ENCODE peak calls at places on chromosomes 11 and 22, in seven cellular contexts. H, S, W, B, J, I and T are unnamed samples.

GRCh38 chr22:32794449-32795213 is 6.9 kb upstream of the TIMP3 start:
- DNase-seq in H (no peak), S (peak; percentile 59), W (no peak), B (no peak), J (no peak), I (no peak), T (no peak)

GRCh38 chr22:49691256-49691655 is 136.4 kb downstream of the BRD1 start:
- DNase-seq in H (no peak), S (no peak), W (no peak), B (no peak), J (no peak), I (no peak), T (no peak)

GRCh38 chr22:28714043-28714442 is 27.6 kb downstream of the CHEK2 start:
- DNase-seq in H (no peak), S (no peak), W (no peak), B (no peak), J (no peak), I (no peak), T (no peak)

GRCh38 chr11:8018742-8019631 is 31.9 kb downstream of the EIF3F start:
- DNase-seq in H (peak; percentile 47), S (peak; percentile 67), W (peak; percentile 16), B (peak; percentile 69), J (peak; percentile 77), I (peak; percentile 76), T (no peak)

GRCh38 chr11:15091175-15091574 is 17.8 kb downstream of the CALCB start:
- DNase-seq in H (no peak), S (no peak), W (no peak), B (no peak), J (no peak), I (no peak), T (no peak)

GRCh38 chr11:103609117-103610066 is 427.0 kb upstream of the DDI1 start:
- DNase-seq in H (peak; percentile 50), S (peak; percentile 96), W (peak; percentile 82), B (no peak), J (peak; percentile 94), I (no peak), T (peak; percentile 52)

GRCh38 chr11:61158691-61159381 is 2.4 kb downstream of the VPS37C start:
- DNase-seq in H (peak; percentile 28), S (peak; percentile 82), W (peak; percentile 55), B (no peak), J (peak; percentile 42), I (no peak), T (peak; percentile 22)

GRCh38 chr22:37330200-37331033 is 48.1 kb downstream of the CYTH4 start:
- DNase-seq in H (peak; percentile 92), S (peak; percentile 61), W (peak; percentile 89), B (peak; percentile 92), J (peak; percentile 69), I (no peak), T (no peak)

GRCh38 chr11:18527512-18527911 is 770 bp upstream of the TSG101 start:
- DNase-seq in H (no peak), S (peak; percentile 16), W (no peak), B (no peak), J (peak; percentile 83), I (no peak), T (peak; percentile 50)

GRCh38 chr11:75585271-75585670 is 23.2 kb downstream of the SERPINH1 start:
- DNase-seq in H (no peak), S (no peak), W (no peak), B (no peak), J (no peak), I (no peak), T (no peak)

GRCh38 chr22:42830161-42830560 is 26.9 kb downstream of the ARFGAP3 start:
- DNase-seq in H (no peak), S (no peak), W (no peak), B (no peak), J (no peak), I (no peak), T (no peak)
- TF ChIP-seq CTCF in H (no peak), S (no peak), W (no peak), B (no peak), J (no peak), I (no peak), T (no peak)

DNA sequence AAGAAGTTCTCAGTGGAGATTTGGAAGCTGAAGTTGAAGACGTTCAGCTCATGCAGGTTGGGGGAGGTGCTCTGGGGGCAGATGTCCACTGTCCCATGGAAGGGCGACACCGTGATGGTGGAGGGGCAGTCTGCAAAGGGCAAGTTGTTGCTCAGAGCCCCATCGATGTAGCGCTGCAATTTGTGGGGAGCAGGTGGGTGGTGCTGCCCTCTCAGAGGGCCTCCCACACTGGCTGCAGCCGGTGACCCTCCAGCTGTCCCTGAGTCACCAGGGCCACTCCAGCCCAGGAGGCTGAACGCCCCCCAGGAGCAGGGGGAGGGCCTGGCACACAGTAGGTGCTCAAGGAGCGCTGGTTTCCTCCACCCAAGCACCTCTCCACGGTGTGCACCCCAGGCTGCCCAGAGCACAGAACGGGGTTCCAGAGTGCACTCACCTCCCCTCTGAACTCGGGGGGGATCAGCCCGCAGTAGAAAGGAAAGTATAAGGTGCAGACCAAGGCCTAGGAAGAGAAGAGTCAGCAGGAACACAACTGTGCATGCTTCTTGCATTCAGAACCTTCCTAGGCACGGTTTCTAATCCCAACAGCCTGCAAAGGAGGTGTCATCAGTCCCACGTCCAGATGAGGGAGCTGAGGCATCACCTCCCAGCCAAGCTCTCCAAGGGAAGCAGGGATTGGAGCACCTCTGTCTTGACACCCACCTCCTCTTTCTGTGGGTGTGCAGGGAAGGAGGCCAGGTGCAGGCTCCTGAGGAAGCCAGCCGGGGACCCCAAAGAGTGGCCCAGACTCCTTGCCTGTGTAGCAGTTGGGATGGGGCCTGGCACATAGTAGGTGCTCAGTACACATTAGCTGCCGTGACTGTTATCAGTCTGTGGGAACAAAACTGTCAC is 2.2 kb downstream of the PNPLA5 start:
- DNase-seq in H (no peak), S (peak; percentile 44), W (no peak), B (no peak), J (peak; percentile 43), I (no peak), T (no peak)
- TF ChIP-seq CTCF in H (no peak), S (peak; percentile 47), W (peak; percentile 29), B (no peak), J (peak; percentile 52), I (no peak), T (no peak)

GRCh38 chr11:250740-251299 is 14.0 kb downstream of the PSMD13 start:
- DNase-seq in H (peak; percentile 58), S (peak; percentile 58), W (no peak), B (peak; percentile 71), J (peak; percentile 45), I (peak; percentile 44), T (no peak)
- TF ChIP-seq CTCF in H (peak; percentile 64), S (peak; percentile 66), W (peak; percentile 62), B (peak; percentile 67), J (peak; percentile 83), I (peak; percentile 61), T (peak; percentile 61)

DNA sequence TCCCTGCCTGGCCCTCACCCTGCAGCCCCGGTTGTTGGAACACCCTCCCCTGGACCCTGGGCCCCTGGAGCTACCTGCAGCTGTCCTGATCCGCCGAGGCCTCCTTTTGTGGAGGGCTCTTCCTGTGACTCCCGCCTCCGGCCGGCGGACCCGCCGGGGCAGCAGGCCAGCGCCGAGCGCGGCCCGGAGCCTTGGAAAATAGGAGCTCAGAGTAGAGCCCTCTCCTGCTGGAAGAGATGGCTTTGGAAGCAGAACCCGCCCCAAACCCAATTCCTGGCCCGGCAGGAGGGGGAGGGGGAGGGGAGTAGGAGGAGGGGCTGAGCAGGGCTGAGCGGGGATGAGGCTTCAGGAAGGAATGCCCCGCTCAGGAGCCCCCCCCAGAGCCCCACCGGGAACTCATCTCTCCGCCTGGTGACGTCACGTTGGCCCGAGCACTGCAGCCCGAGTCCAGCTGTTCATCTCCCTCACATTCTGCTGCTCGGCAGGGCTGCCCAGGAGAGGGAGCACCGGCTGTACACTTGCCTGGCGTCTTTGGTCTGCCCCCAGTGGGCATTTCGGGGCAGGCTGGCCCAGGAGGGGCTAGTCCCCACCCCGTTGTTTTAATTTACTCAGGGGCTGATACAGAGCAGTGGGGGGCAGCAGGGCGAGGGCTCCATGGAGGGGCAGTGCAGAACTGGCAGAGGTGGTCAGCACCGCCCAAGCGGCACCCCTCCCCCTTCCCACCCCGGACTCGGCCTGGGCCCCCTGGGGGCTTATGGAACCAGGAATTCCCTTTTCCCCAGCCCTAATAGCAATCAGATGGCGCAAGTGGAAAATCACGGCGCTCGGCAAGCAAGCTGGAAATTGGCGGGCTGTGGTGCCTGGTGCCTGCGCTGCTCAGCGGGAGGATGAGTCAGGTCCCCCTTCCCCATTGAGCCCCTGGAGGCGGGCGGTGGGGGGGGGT is at the start of gene MRGPRF:
- DNase-seq in H (no peak), S (peak; percentile 92), W (peak; percentile 84), B (no peak), J (peak; percentile 84), I (peak; percentile 92), T (peak; percentile 76)
- TF ChIP-seq CTCF in H (no peak), S (peak; percentile 84), W (peak; percentile 81), B (peak; percentile 51), J (peak; percentile 83), I (no peak), T (peak; percentile 81)

GRCh38 chr22:44357296-44357961 is 44.7 kb upstream of the SHISAL1 start:
- DNase-seq in H (no peak), S (no peak), W (no peak), B (no peak), J (no peak), I (no peak), T (no peak)
- TF ChIP-seq CTCF in H (no peak), S (peak; percentile 27), W (peak; percentile 20), B (peak; percentile 32), J (peak; percentile 27), I (no peak), T (peak; percentile 3)

DNA sequence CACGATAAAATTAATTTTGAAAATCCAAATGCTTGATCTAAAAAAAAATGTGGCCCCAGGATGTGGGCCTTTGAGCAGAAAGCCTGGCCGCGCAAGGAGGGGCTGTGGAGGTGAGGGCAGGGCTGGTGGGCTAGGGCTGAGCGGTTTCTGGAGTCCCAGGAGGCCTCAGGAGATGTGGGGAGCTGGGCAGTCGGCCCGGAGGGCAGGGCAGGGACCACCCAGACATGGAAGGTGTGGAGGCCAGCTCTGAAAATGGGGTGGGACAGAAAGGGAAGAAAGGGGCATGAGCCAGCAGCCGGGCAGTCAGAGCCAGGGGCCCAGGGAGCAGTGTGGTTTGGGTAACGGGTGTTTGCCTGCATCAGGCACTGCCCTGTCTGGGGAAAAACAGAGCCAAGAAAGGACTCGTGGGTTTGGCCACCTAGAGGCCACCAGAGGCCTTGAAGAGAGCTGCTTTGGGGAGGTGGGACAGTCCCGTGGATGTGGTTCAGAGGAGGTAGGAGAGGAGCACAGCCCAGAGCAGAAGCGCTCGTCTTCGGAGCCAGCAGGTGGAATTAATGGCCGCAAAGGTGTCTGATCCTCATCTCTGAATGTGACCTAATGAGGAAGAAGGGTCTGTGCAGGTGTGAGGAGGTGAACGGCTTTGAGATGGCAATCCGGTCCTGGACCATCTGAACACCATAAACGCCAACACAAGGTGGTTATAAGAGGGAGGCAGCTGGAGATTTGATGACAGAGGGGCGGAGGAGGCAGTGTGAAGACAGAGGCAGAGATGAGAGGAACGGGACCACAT is 50.2 kb downstream of the IGF2 start:
- DNase-seq in H (no peak), S (no peak), W (no peak), B (no peak), J (no peak), I (no peak), T (no peak)
- TF ChIP-seq CTCF in H (no peak), S (peak; percentile 0), W (peak; percentile 22), B (peak; percentile 13), J (peak; percentile 39), I (no peak), T (no peak)

GRCh38 chr22:30445438-30445936 is 19.9 kb downstream of the MTFP1 start:
- DNase-seq in H (no peak), S (no peak), W (no peak), B (no peak), J (peak; percentile 58), I (no peak), T (no peak)
- TF ChIP-seq CTCF in H (peak; percentile 3), S (no peak), W (no peak), B (no peak), J (peak; percentile 52), I (peak; percentile 2), T (no peak)